ENCODE peak calls at places on chromosomes 16 and 17, in six cellular contexts. One of them, this sample, is unnamed.

GRCh38 chr17:42653179-42654124 is 5.6 kb upstream of the TUBG2 start:
- DNase-seq in SHP77: no peak
- DNase-seq in stimulated activated CD4-positive, alpha-beta T cell treated with anti-CD3 and anti-CD28 coated beads, Interleukin-12 subunit alpha, Interleukin-12 subunit beta, amount 100 ng/mL, for 4 hours: no peak
- DNase-seq in GM10248: peak
- DNase-seq in neuronal stem cell: no peak
- DNase-seq in islet precursor cell: peak
- DNase-seq in this sample: peak

GRCh38 chr16:241866-242265 is 7.2 kb downstream of the FAM234A start:
- DNase-seq in stimulated activated CD4-positive, alpha-beta T cell treated with anti-CD3 and anti-CD28 coated beads, Interleukin-12 subunit alpha, Interleukin-12 subunit beta, amount 100 ng/mL, for 4 hours: no peak
- DNase-seq in neuronal stem cell: no peak
- DNase-seq in SHP77: no peak
- DNase-seq in islet precursor cell: no peak
- DNase-seq in GM10248: no peak
- DNase-seq in this sample: peak

GRCh38 chr16:24540575-24541240 is 1.3 kb downstream of the RBBP6 start:
- DNase-seq in neuronal stem cell: no peak
- DNase-seq in SHP77: no peak
- DNase-seq in GM10248: peak
- DNase-seq in stimulated activated CD4-positive, alpha-beta T cell treated with anti-CD3 and anti-CD28 coated beads, Interleukin-12 subunit alpha, Interleukin-12 subunit beta, amount 100 ng/mL, for 4 hours: no peak
- DNase-seq in islet precursor cell: no peak
- DNase-seq in this sample: peak

GRCh38 chr17:4854181-4854681 is 21.1 kb downstream of the MINK1 start:
- DNase-seq in stimulated activated CD4-positive, alpha-beta T cell treated with anti-CD3 and anti-CD28 coated beads, Interleukin-12 subunit alpha, Interleukin-12 subunit beta, amount 100 ng/mL, for 4 hours: no peak
- DNase-seq in islet precursor cell: peak
- DNase-seq in SHP77: peak
- DNase-seq in neuronal stem cell: no peak
- DNase-seq in GM10248: no peak
- DNase-seq in this sample: no peak

GRCh38 chr17:46056800-46057304 is 57.8 kb downstream of the STH start:
- DNase-seq in GM10248: no peak
- DNase-seq in neuronal stem cell: no peak
- DNase-seq in stimulated activated CD4-positive, alpha-beta T cell treated with anti-CD3 and anti-CD28 coated beads, Interleukin-12 subunit alpha, Interleukin-12 subunit beta, amount 100 ng/mL, for 4 hours: no peak
- DNase-seq in islet precursor cell: no peak
- DNase-seq in SHP77: no peak
- DNase-seq in this sample: peak

GRCh38 chr17:67912656-67913055 is 83.6 kb downstream of the C17orf58 start:
- DNase-seq in neuronal stem cell: no peak
- DNase-seq in GM10248: no peak
- DNase-seq in SHP77: no peak
- DNase-seq in stimulated activated CD4-positive, alpha-beta T cell treated with anti-CD3 and anti-CD28 coated beads, Interleukin-12 subunit alpha, Interleukin-12 subunit beta, amount 100 ng/mL, for 4 hours: no peak
- DNase-seq in islet precursor cell: no peak
- DNase-seq in this sample: no peak

GRCh38 chr16:61228371-61228770 is 807.9 kb downstream of the CDH8 start:
- DNase-seq in GM10248: no peak
- DNase-seq in stimulated activated CD4-positive, alpha-beta T cell treated with anti-CD3 and anti-CD28 coated beads, Interleukin-12 subunit alpha, Interleukin-12 subunit beta, amount 100 ng/mL, for 4 hours: no peak
- DNase-seq in SHP77: no peak
- DNase-seq in islet precursor cell: no peak
- DNase-seq in neuronal stem cell: no peak
- DNase-seq in this sample: no peak

GRCh38 chr16:66385415-66385814 is 18.9 kb downstream of the CDH5 start:
- DNase-seq in islet precursor cell: peak
- DNase-seq in SHP77: no peak
- DNase-seq in stimulated activated CD4-positive, alpha-beta T cell treated with anti-CD3 and anti-CD28 coated beads, Interleukin-12 subunit alpha, Interleukin-12 subunit beta, amount 100 ng/mL, for 4 hours: no peak
- DNase-seq in GM10248: no peak
- DNase-seq in neuronal stem cell: no peak
- DNase-seq in this sample: no peak

GRCh38 chr17:12620200-12620720 is 45.4 kb upstream of the MYOCD start:
- DNase-seq in stimulated activated CD4-positive, alpha-beta T cell treated with anti-CD3 and anti-CD28 coated beads, Interleukin-12 subunit alpha, Interleukin-12 subunit beta, amount 100 ng/mL, for 4 hours: no peak
- DNase-seq in islet precursor cell: peak
- DNase-seq in SHP77: no peak
- DNase-seq in GM10248: no peak
- DNase-seq in neuronal stem cell: no peak
- DNase-seq in this sample: peak

GRCh38 chr16:67939507-67940435 is 3.1 kb upstream of the PSMB10 start:
- DNase-seq in GM10248: no peak
- DNase-seq in SHP77: no peak
- DNase-seq in neuronal stem cell: no peak
- DNase-seq in islet precursor cell: no peak
- DNase-seq in stimulated activated CD4-positive, alpha-beta T cell treated with anti-CD3 and anti-CD28 coated beads, Interleukin-12 subunit alpha, Interleukin-12 subunit beta, amount 100 ng/mL, for 4 hours: peak
- DNase-seq in this sample: no peak

GRCh38 chr16:31695667-31696066 is 168.0 kb downstream of the AHSP start:
- DNase-seq in islet precursor cell: no peak
- DNase-seq in GM10248: peak
- DNase-seq in SHP77: no peak
- DNase-seq in neuronal stem cell: no peak
- DNase-seq in stimulated activated CD4-positive, alpha-beta T cell treated with anti-CD3 and anti-CD28 coated beads, Interleukin-12 subunit alpha, Interleukin-12 subunit beta, amount 100 ng/mL, for 4 hours: no peak
- DNase-seq in this sample: no peak

GRCh38 chr17:35540589-35541404 is 3.3 kb upstream of the SLFN12L start:
- DNase-seq in SHP77: no peak
- DNase-seq in GM10248: no peak
- DNase-seq in islet precursor cell: no peak
- DNase-seq in stimulated activated CD4-positive, alpha-beta T cell treated with anti-CD3 and anti-CD28 coated beads, Interleukin-12 subunit alpha, Interleukin-12 subunit beta, amount 100 ng/mL, for 4 hours: peak
- DNase-seq in neuronal stem cell: no peak
- DNase-seq in this sample: peak

GRCh38 chr16:58848662-58849002 is 114.5 kb upstream of the GOT2 start:
- DNase-seq in stimulated activated CD4-positive, alpha-beta T cell treated with anti-CD3 and anti-CD28 coated beads, Interleukin-12 subunit alpha, Interleukin-12 subunit beta, amount 100 ng/mL, for 4 hours: no peak
- DNase-seq in islet precursor cell: no peak
- DNase-seq in GM10248: no peak
- DNase-seq in neuronal stem cell: no peak
- DNase-seq in SHP77: no peak
- DNase-seq in this sample: no peak

GRCh38 chr16:65519402-65519801 is 397.5 kb upstream of the CDH11 start:
- DNase-seq in SHP77: no peak
- DNase-seq in islet precursor cell: no peak
- DNase-seq in stimulated activated CD4-positive, alpha-beta T cell treated with anti-CD3 and anti-CD28 coated beads, Interleukin-12 subunit alpha, Interleukin-12 subunit beta, amount 100 ng/mL, for 4 hours: no peak
- DNase-seq in GM10248: no peak
- DNase-seq in neuronal stem cell: no peak
- DNase-seq in this sample: no peak

GRCh38 chr16:68313116-68313515 is 2.3 kb downstream of the PRMT7 start:
- DNase-seq in neuronal stem cell: no peak
- DNase-seq in islet precursor cell: no peak
- DNase-seq in GM10248: no peak
- DNase-seq in SHP77: no peak
- DNase-seq in stimulated activated CD4-positive, alpha-beta T cell treated with anti-CD3 and anti-CD28 coated beads, Interleukin-12 subunit alpha, Interleukin-12 subunit beta, amount 100 ng/mL, for 4 hours: no peak
- DNase-seq in this sample: no peak

GRCh38 chr16:27529962-27530361 is 19.8 kb downstream of the GTF3C1 start:
- DNase-seq in neuronal stem cell: no peak
- DNase-seq in islet precursor cell: no peak
- DNase-seq in GM10248: no peak
- DNase-seq in stimulated activated CD4-positive, alpha-beta T cell treated with anti-CD3 and anti-CD28 coated beads, Interleukin-12 subunit alpha, Interleukin-12 subunit beta, amount 100 ng/mL, for 4 hours: no peak
- DNase-seq in SHP77: no peak
- DNase-seq in this sample: no peak

GRCh38 chr16:87765473-87765775 is 362 bp downstream of the KLHDC4 start:
- DNase-seq in SHP77: no peak
- DNase-seq in neuronal stem cell: no peak
- DNase-seq in stimulated activated CD4-positive, alpha-beta T cell treated with anti-CD3 and anti-CD28 coated beads, Interleukin-12 subunit alpha, Interleukin-12 subunit beta, amount 100 ng/mL, for 4 hours: no peak
- DNase-seq in GM10248: peak
- DNase-seq in islet precursor cell: no peak
- DNase-seq in this sample: peak

GRCh38 chr16:3087243-3087791 is 11.8 kb downstream of the ZSCAN10 start:
- DNase-seq in neuronal stem cell: no peak
- DNase-seq in stimulated activated CD4-positive, alpha-beta T cell treated with anti-CD3 and anti-CD28 coated beads, Interleukin-12 subunit alpha, Interleukin-12 subunit beta, amount 100 ng/mL, for 4 hours: no peak
- DNase-seq in SHP77: no peak
- DNase-seq in GM10248: peak
- DNase-seq in islet precursor cell: peak
- DNase-seq in this sample: peak

GRCh38 chr17:50792132-50792531 is 24.8 kb upstream of the ANKRD40CL start:
- DNase-seq in islet precursor cell: no peak
- DNase-seq in neuronal stem cell: no peak
- DNase-seq in SHP77: no peak
- DNase-seq in stimulated activated CD4-positive, alpha-beta T cell treated with anti-CD3 and anti-CD28 coated beads, Interleukin-12 subunit alpha, Interleukin-12 subunit beta, amount 100 ng/mL, for 4 hours: no peak
- DNase-seq in GM10248: no peak
- DNase-seq in this sample: no peak

GRCh38 chr16:81778861-81779539 is at the start of gene PLCG2:
- DNase-seq in neuronal stem cell: peak
- DNase-seq in SHP77: no peak
- DNase-seq in GM10248: peak
- DNase-seq in stimulated activated CD4-positive, alpha-beta T cell treated with anti-CD3 and anti-CD28 coated beads, Interleukin-12 subunit alpha, Interleukin-12 subunit beta, amount 100 ng/mL, for 4 hours: peak
- DNase-seq in islet precursor cell: peak
- DNase-seq in this sample: peak

GRCh38 chr17:82213251-82214011 is 789 bp upstream of the CCDC57 start:
- DNase-seq in neuronal stem cell: no peak
- DNase-seq in SHP77: peak
- DNase-seq in GM10248: peak
- DNase-seq in islet precursor cell: peak
- DNase-seq in stimulated activated CD4-positive, alpha-beta T cell treated with anti-CD3 and anti-CD28 coated beads, Interleukin-12 subunit alpha, Interleukin-12 subunit beta, amount 100 ng/mL, for 4 hours: peak
- DNase-seq in this sample: peak

GRCh38 chr16:85402910-85403692 is 210.0 kb upstream of the GSE1 start:
- DNase-seq in SHP77: no peak
- DNase-seq in neuronal stem cell: no peak
- DNase-seq in stimulated activated CD4-positive, alpha-beta T cell treated with anti-CD3 and anti-CD28 coated beads, Interleukin-12 subunit alpha, Interleukin-12 subunit beta, amount 100 ng/mL, for 4 hours: no peak
- DNase-seq in GM10248: no peak
- DNase-seq in islet precursor cell: no peak
- DNase-seq in this sample: peak

GRCh38 chr17:46766493-46767491 is 51.7 kb downstream of the WNT3 start:
- DNase-seq in SHP77: no peak
- DNase-seq in stimulated activated CD4-positive, alpha-beta T cell treated with anti-CD3 and anti-CD28 coated beads, Interleukin-12 subunit alpha, Interleukin-12 subunit beta, amount 100 ng/mL, for 4 hours: no peak
- DNase-seq in neuronal stem cell: no peak
- DNase-seq in islet precursor cell: peak
- DNase-seq in GM10248: no peak
- DNase-seq in this sample: no peak

GRCh38 chr17:81651692-81652091 is 4.7 kb downstream of the PDE6G start:
- DNase-seq in stimulated activated CD4-positive, alpha-beta T cell treated with anti-CD3 and anti-CD28 coated beads, Interleukin-12 subunit alpha, Interleukin-12 subunit beta, amount 100 ng/mL, for 4 hours: no peak
- DNase-seq in islet precursor cell: no peak
- DNase-seq in neuronal stem cell: no peak
- DNase-seq in GM10248: no peak
- DNase-seq in SHP77: peak
- DNase-seq in this sample: peak

GRCh38 chr16:53958481-53958880 is 254.5 kb downstream of the FTO start:
- DNase-seq in GM10248: no peak
- DNase-seq in islet precursor cell: no peak
- DNase-seq in SHP77: no peak
- DNase-seq in neuronal stem cell: no peak
- DNase-seq in stimulated activated CD4-positive, alpha-beta T cell treated with anti-CD3 and anti-CD28 coated beads, Interleukin-12 subunit alpha, Interleukin-12 subunit beta, amount 100 ng/mL, for 4 hours: no peak
- DNase-seq in this sample: no peak

GRCh38 chr16:87490091-87490798 is 2.6 kb downstream of the ZCCHC14 start:
- DNase-seq in stimulated activated CD4-positive, alpha-beta T cell treated with anti-CD3 and anti-CD28 coated beads, Interleukin-12 subunit alpha, Interleukin-12 subunit beta, amount 100 ng/mL, for 4 hours: no peak
- DNase-seq in islet precursor cell: no peak
- DNase-seq in neuronal stem cell: no peak
- DNase-seq in SHP77: no peak
- DNase-seq in GM10248: no peak
- DNase-seq in this sample: no peak

GRCh38 chr17:71455219-71455618 is 665.6 kb upstream of the SOX9 start:
- DNase-seq in neuronal stem cell: no peak
- DNase-seq in SHP77: no peak
- DNase-seq in GM10248: no peak
- DNase-seq in stimulated activated CD4-positive, alpha-beta T cell treated with anti-CD3 and anti-CD28 coated beads, Interleukin-12 subunit alpha, Interleukin-12 subunit beta, amount 100 ng/mL, for 4 hours: no peak
- DNase-seq in islet precursor cell: no peak
- DNase-seq in this sample: no peak

GRCh38 chr16:87619360-87620200 is 17.3 kb downstream of the JPH3 start:
- DNase-seq in stimulated activated CD4-positive, alpha-beta T cell treated with anti-CD3 and anti-CD28 coated beads, Interleukin-12 subunit alpha, Interleukin-12 subunit beta, amount 100 ng/mL, for 4 hours: no peak
- DNase-seq in SHP77: no peak
- DNase-seq in neuronal stem cell: no peak
- DNase-seq in GM10248: no peak
- DNase-seq in islet precursor cell: no peak
- DNase-seq in this sample: no peak

GRCh38 chr16:78364501-78364900 is 265.0 kb downstream of the WWOX start:
- DNase-seq in GM10248: no peak
- DNase-seq in islet precursor cell: no peak
- DNase-seq in neuronal stem cell: no peak
- DNase-seq in stimulated activated CD4-positive, alpha-beta T cell treated with anti-CD3 and anti-CD28 coated beads, Interleukin-12 subunit alpha, Interleukin-12 subunit beta, amount 100 ng/mL, for 4 hours: no peak
- DNase-seq in SHP77: no peak
- DNase-seq in this sample: no peak

GRCh38 chr16:84662471-84662870 is 14.2 kb downstream of the KLHL36 start:
- DNase-seq in stimulated activated CD4-positive, alpha-beta T cell treated with anti-CD3 and anti-CD28 coated beads, Interleukin-12 subunit alpha, Interleukin-12 subunit beta, amount 100 ng/mL, for 4 hours: no peak
- DNase-seq in GM10248: no peak
- DNase-seq in SHP77: no peak
- DNase-seq in neuronal stem cell: no peak
- DNase-seq in islet precursor cell: no peak
- DNase-seq in this sample: no peak

This sample was measured in AG20443.